ENCODE peak calls at places on chromosome 22, in seven cellular contexts. W is EL; K is SJSA1; H is activated CD8-positive, alpha-beta memory T cell treated with anti-CD3 and anti-CD28 coated beads for 48 hours; A is activated CD4-positive, alpha-beta T cell treated with anti-CD3 and anti-CD28 coated beads, Interleukin-2, amount 10 ng/mL, durations not matched to agents 7 days and 5 days; Z is stimulated activated CD8-positive, alpha-beta memory T cell treated with anti-CD3 and anti-CD28 coated beads, Interleukin-15, amount 100 ng/mL, for 24 hours; T is hepatic stellate cell. U is an unnamed sample.
A peak's percentile ranks its signal among the peaks of the same experiment; 100 is the strongest.

GRCh38 chr22:23762866-23763578 is at the start of gene C22orf15:
- DNase-seq in W (peak; percentile 79), K (no peak), H (no peak), A (no peak), Z (no peak), T (peak; percentile 73), U (no peak)

GRCh38 chr22:40202225-40202944 is 24.7 kb downstream of the TNRC6B start:
- DNase-seq in W (no peak), K (no peak), H (no peak), A (no peak), Z (no peak), T (no peak), U (no peak)

GRCh38 chr22:32079110-32080089 is 36.3 kb downstream of the SLC5A1 start:
- DNase-seq in W (peak; percentile 76), K (peak; percentile 79), H (no peak), A (no peak), Z (no peak), T (peak; percentile 63), U (no peak)

GRCh38 chr22:17922925-17923898 is 101.1 kb downstream of the MICAL3 start:
- DNase-seq in W (peak; percentile 92), K (no peak), H (no peak), A (no peak), Z (no peak), T (peak; percentile 87), U (no peak)

GRCh38 chr22:35561796-35562526 is 21.3 kb downstream of the RASD2 start:
- DNase-seq in W (peak; percentile 92), K (peak; percentile 85), H (no peak), A (no peak), Z (no peak), T (peak; percentile 68), U (no peak)

GRCh38 chr22:50225200-50225969 is 19.4 kb downstream of the TUBGCP6 start:
- DNase-seq in W (no peak), K (no peak), H (no peak), A (no peak), Z (no peak), T (no peak), U (peak; percentile 44)

GRCh38 chr22:41285820-41286638 is at the start of gene RANGAP1:
- DNase-seq in W (peak; percentile 99), K (peak; percentile 99), H (peak; percentile 97), A (peak; percentile 98), Z (peak; percentile 88), T (peak; percentile 98), U (peak; percentile 97)

GRCh38 chr22:49855491-49855911 is 1.9 kb downstream of the ZBED4 start:
- DNase-seq in W (peak; percentile 31), K (no peak), H (no peak), A (no peak), Z (no peak), T (no peak), U (no peak)

GRCh38 chr22:46986788-46987187 is 224.3 kb downstream of the TBC1D22A start:
- DNase-seq in W (no peak), K (no peak), H (no peak), A (no peak), Z (no peak), T (no peak), U (no peak)

GRCh38 chr22:49971232-49972162 is 10.9 kb downstream of the PIM3 start:
- DNase-seq in W (peak; percentile 78), K (no peak), H (peak; percentile 71), A (no peak), Z (no peak), T (peak; percentile 55), U (no peak)

GRCh38 chr22:23243006-23243573 is 62.8 kb downstream of the BCR start:
- DNase-seq in W (no peak), K (no peak), H (peak; percentile 38), A (peak; percentile 80), Z (no peak), T (no peak), U (no peak)

GRCh38 chr22:46471901-46472721 is 65.3 kb downstream of the CELSR1 start:
- DNase-seq in W (no peak), K (no peak), H (no peak), A (no peak), Z (no peak), T (no peak), U (no peak)

GRCh38 chr22:43396321-43396933 is 15.4 kb upstream of the MPPED1 start:
- DNase-seq in W (no peak), K (no peak), H (no peak), A (no peak), Z (no peak), T (no peak), U (no peak)

GRCh38 chr22:47740109-47740805 is 977.8 kb downstream of the TBC1D22A start:
- DNase-seq in W (no peak), K (no peak), H (no peak), A (no peak), Z (no peak), T (no peak), U (no peak)

GRCh38 chr22:31615940-31616314 is 46.1 kb downstream of the PISD start:
- DNase-seq in W (no peak), K (no peak), H (no peak), A (no peak), Z (no peak), T (no peak), U (no peak)

GRCh38 chr22:35452351-35452781 is 52.4 kb downstream of the MCM5 start:
- DNase-seq in W (no peak), K (no peak), H (no peak), A (no peak), Z (no peak), T (no peak), U (no peak)

GRCh38 chr22:25757686-25758085 is 15.7 kb downstream of the MYO18B start:
- DNase-seq in W (no peak), K (no peak), H (no peak), A (no peak), Z (no peak), T (no peak), U (no peak)

GRCh38 chr22:42794551-42795510 is 62.2 kb downstream of the ARFGAP3 start:
- DNase-seq in W (no peak), K (no peak), H (no peak), A (no peak), Z (no peak), T (no peak), U (peak; percentile 31)

GRCh38 chr22:41501209-41501608 is 32.3 kb downstream of the ACO2 start:
- DNase-seq in W (no peak), K (no peak), H (no peak), A (peak; percentile 37), Z (no peak), T (no peak), U (peak; percentile 23)

GRCh38 chr22:24430431-24431308 is 3.3 kb downstream of the ADORA2A start:
- DNase-seq in W (no peak), K (no peak), H (no peak), A (no peak), Z (no peak), T (no peak), U (no peak)

GRCh38 chr22:45807156-45807915 is 135.7 kb downstream of the ATXN10 start:
- DNase-seq in W (no peak), K (peak; percentile 63), H (no peak), A (no peak), Z (no peak), T (peak; percentile 32), U (no peak)

GRCh38 chr22:30208631-30209603 is 37.6 kb downstream of the LIF start:
- DNase-seq in W (peak; percentile 86), K (peak; percentile 76), H (no peak), A (no peak), Z (no peak), T (peak; percentile 88), U (peak; percentile 65)

GRCh38 chr22:47592791-47593190 is 830.3 kb downstream of the TBC1D22A start:
- DNase-seq in W (no peak), K (no peak), H (no peak), A (no peak), Z (no peak), T (no peak), U (no peak)

GRCh38 chr22:43377486-43377995 is 34.3 kb upstream of the MPPED1 start:
- DNase-seq in W (no peak), K (no peak), H (no peak), A (no peak), Z (no peak), T (no peak), U (no peak)

GRCh38 chr22:49692499-49693225 is 135.0 kb downstream of the BRD1 start:
- DNase-seq in W (no peak), K (no peak), H (no peak), A (no peak), Z (no peak), T (no peak), U (no peak)

GRCh38 chr22:21657361-21658118 is 8.3 kb upstream of the PPIL2 start:
- DNase-seq in W (peak; percentile 68), K (peak; percentile 75), H (peak; percentile 64), A (peak; percentile 84), Z (peak; percentile 66), T (peak; percentile 85), U (peak; percentile 70)

GRCh38 chr22:25495286-25495685 is 69.2 kb upstream of the GRK3 start:
- DNase-seq in W (peak; percentile 18), K (no peak), H (no peak), A (no peak), Z (no peak), T (no peak), U (no peak)